ENCODE peak calls at places on chromosomes 2 and 18, in four cellular contexts. Q is endothelial cell of umbilical vein, E is H1, R is endodermal cell. Z is an unnamed sample.

GRCh38 chr2:102013200-102014040 is 21.7 kb downstream of the IL1R2 start:
- DNase-seq in Q (no peak), E (no peak), R (no peak), Z (no peak)

GRCh38 chr2:58447586-58447985 is 206.5 kb upstream of the FANCL start:
- DNase-seq in Q (no peak), E (no peak), R (no peak), Z (no peak)

GRCh38 chr2:46770622-46771021 is 145.0 kb downstream of the MCFD2 start:
- DNase-seq in Q (no peak), E (no peak), R (no peak), Z (no peak)

GRCh38 chr2:191218292-191218898 is 26.8 kb upstream of the MYO1B start:
- DNase-seq in Q (peak; percentile 75), E (peak; percentile 73), R (peak; percentile 89), Z (peak; percentile 73)

GRCh38 chr18:9708882-9709877 is 1.1 kb downstream of the RAB31 start:
- DNase-seq in Q (peak; percentile 24), E (no peak), R (peak; percentile 76), Z (peak; percentile 54)

GRCh38 chr2:133171396-133172004 is 396.8 kb downstream of the NCKAP5 start:
- DNase-seq in Q (peak; percentile 79), E (no peak), R (peak; percentile 45), Z (no peak)

GRCh38 chr2:33051586-33052385 is 105.0 kb downstream of the LTBP1 start:
- DNase-seq in Q (no peak), E (no peak), R (no peak), Z (no peak)

GRCh38 chr2:231198291-231199173 is at the start of gene ARMC9:
- DNase-seq in Q (peak; percentile 68), E (peak; percentile 91), R (peak; percentile 93), Z (peak; percentile 88)

GRCh38 chr2:112891333-112891950 is 19.5 kb upstream of the IL37 start:
- DNase-seq in Q (no peak), E (no peak), R (peak; percentile 84), Z (no peak)

GRCh38 chr18:73646772-73647171 is 500.9 kb downstream of the FBXO15 start:
- DNase-seq in Q (no peak), E (no peak), R (no peak), Z (no peak)

GRCh38 chr2:170509460-170510193 is 205.5 kb upstream of the SP5 start:
- DNase-seq in Q (no peak), E (no peak), R (no peak), Z (no peak)

GRCh38 chr2:134845028-134845427 is 6.6 kb downstream of the ACMSD start:
- DNase-seq in Q (no peak), E (no peak), R (no peak), Z (no peak)

GRCh38 chr2:97717618-97718005 is 4.2 kb downstream of the ZAP70 start:
- DNase-seq in Q (no peak), E (no peak), R (no peak), Z (no peak)

GRCh38 chr2:34627003-34627402 is 1027.9 kb upstream of the FAM98A start:
- DNase-seq in Q (no peak), E (no peak), R (no peak), Z (no peak)

GRCh38 chr2:29325544-29325943 is 210.3 kb downstream of the CLIP4 start:
- DNase-seq in Q (no peak), E (no peak), R (no peak), Z (no peak)

GRCh38 chr18:11004951-11005350 is 144.4 kb downstream of the PIEZO2 start:
- DNase-seq in Q (no peak), E (no peak), R (no peak), Z (no peak)

GRCh38 chr2:111671426-111672150 is 212.4 kb downstream of the ANAPC1 start:
- DNase-seq in Q (peak; percentile 68), E (peak; percentile 11), R (peak; percentile 19), Z (no peak)

GRCh38 chr18:79461627-79462026 is 65.9 kb downstream of the NFATC1 start:
- DNase-seq in Q (no peak), E (no peak), R (no peak), Z (no peak)

GRCh38 chr2:8437949-8438400 is 243.9 kb upstream of the ID2 start:
- DNase-seq in Q (no peak), E (no peak), R (peak; percentile 19), Z (no peak)

GRCh38 chr2:160984426-160985077 is 175.7 kb upstream of the TANK start:
- DNase-seq in Q (peak; percentile 34), E (no peak), R (no peak), Z (no peak)

GRCh38 chr2:29314816-29315571 is 199.8 kb downstream of the CLIP4 start:
- DNase-seq in Q (no peak), E (no peak), R (peak; percentile 74), Z (peak; percentile 33)

GRCh38 chr2:102337481-102338386 is 17.9 kb upstream of the IL18R1 start:
- DNase-seq in Q (peak; percentile 57), E (no peak), R (no peak), Z (no peak)

GRCh38 chr2:83342860-83343329 is 1116.2 kb downstream of the SUCLG1 start:
- DNase-seq in Q (no peak), E (no peak), R (no peak), Z (no peak)

GRCh38 chr18:63974991-63975390 is 5.1 kb downstream of the SERPINB8 start:
- DNase-seq in Q (peak; percentile 39), E (no peak), R (no peak), Z (no peak)

GRCh38 chr2:9110346-9110884 is 96.2 kb upstream of the ASAP2 start:
- DNase-seq in Q (no peak), E (peak; percentile 56), R (peak; percentile 77), Z (peak; percentile 61)

GRCh38 chr2:201786471-201786870 is 5.7 kb upstream of the ALS2 start:
- DNase-seq in Q (no peak), E (no peak), R (no peak), Z (no peak)

GRCh38 chr2:98757904-98758421 is 27.0 kb upstream of the MGAT4A start:
- DNase-seq in Q (peak; percentile 98), E (no peak), R (no peak), Z (no peak)

GRCh38 chr2:239882335-239882734 is 142.8 kb downstream of the NDUFA10 start:
- DNase-seq in Q (peak; percentile 14), E (peak; percentile 88), R (peak; percentile 93), Z (peak; percentile 77)

GRCh38 chr2:54673501-54673998 is 49.9 kb upstream of the EML6 start:
- DNase-seq in Q (peak; percentile 97), E (peak; percentile 45), R (peak; percentile 53), Z (no peak)

GRCh38 chr2:189363559-189363958 is 77.7 kb upstream of the WDR75 start:
- DNase-seq in Q (peak; percentile 75), E (no peak), R (no peak), Z (no peak)

DNA sequence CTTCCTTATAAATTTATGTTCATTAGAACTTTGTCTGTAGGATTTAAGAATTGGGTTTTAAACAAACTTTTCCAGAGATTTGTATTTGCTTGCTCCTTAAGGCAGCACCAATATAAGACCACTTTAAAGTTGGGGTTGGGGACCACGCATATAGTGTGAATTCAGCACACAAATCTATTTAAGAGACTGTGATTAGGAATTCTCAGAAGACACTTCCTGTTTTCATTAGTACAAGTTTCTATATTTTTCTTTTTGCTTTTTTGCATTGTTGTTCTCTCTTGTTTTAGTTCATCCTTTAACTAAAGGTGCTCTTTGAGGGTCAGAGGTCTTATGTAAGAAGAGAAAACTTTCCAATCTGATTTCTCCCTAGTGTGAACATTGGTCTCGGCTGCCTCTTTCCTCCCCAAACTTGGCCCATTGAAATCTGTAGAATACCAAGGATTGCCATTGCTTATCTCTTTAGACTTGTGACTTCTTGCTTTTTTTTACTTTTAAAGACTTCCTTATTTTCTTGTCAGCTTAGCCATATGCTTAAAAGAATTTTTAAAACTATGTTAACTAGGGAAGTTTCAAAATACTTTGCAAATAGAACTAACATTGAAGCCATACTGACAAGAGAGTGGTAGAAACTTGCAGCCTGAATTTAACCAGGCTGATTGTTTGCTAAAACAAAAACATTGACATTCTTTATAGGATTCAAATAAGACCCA is 264.0 kb upstream of the FN1 start:
- DNase-seq in Q (no peak), E (no peak), R (no peak), Z (no peak)
- H3K9ac ChIP-seq in Q (peak overlapping the region; percentile 60), E (no peak overlapping the region), R (no peak overlapping the region), Z (no peak overlapping the region)

DNA sequence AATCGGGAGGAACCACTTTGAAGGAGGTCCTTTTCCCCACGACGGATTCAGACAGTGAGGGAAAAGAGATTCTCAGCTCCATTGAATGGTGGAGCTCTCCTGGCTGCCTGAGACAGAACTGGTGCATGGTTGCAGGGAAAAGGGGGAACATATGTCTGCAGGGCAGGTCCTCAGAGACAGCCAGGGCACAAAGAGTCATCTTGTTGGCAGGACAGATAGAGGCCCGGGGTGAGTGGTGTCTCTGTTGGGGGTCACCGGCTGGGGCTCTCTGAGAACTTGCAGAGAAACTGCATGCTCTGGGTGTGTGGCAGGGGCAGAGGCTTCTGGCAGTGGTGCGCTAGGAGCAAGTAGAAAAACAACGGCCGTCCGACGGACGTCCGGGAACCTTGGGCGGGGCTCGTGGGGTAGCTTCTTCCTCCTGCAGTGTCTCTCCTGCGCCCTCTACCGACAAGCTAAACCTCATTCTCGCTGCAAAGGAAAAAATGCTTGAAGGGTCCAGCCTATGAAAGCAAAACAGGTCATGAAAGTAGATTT is 94.3 kb downstream of the CDCA7 start:
- DNase-seq in Q (peak; percentile 64), E (peak; percentile 93), R (peak; percentile 97), Z (peak; percentile 95)
- TF ChIP-seq CTCF in Q (peak; percentile 65), E (peak; percentile 63), R (peak; percentile 87), Z (peak; percentile 87)

DNA sequence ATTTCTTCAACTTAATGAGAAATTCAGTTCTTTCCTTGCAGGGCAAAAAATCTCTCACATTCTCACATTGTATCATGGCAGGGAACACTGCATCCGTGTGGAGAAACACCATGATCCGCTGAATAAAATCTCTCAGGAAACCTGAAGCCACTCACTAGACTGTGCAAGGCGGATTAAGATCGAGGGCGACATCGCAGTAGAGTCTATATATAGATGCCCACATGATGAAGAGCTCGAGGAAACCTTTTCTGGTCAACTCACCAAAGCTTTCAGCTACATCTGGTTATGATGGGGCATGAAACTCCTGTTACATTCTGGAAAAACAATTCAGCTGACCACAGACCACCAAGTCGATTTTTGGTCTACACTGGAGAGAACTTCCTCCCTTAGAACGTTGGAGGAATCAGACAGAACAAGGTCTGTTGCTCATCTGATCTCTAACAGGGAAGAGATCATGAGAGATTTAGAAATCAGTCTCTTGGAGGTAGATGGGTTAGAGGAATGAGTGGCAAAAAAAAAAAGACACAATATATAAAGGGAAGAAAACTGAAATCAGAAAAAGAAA is 163.0 kb upstream of the ZNF516 start:
- DNase-seq in Q (no peak), E (no peak), R (no peak), Z (no peak)
- H3K9ac ChIP-seq in Q (no peak overlapping the region), E (no peak overlapping the region), R (no peak overlapping the region), Z (no peak overlapping the region)

DNA sequence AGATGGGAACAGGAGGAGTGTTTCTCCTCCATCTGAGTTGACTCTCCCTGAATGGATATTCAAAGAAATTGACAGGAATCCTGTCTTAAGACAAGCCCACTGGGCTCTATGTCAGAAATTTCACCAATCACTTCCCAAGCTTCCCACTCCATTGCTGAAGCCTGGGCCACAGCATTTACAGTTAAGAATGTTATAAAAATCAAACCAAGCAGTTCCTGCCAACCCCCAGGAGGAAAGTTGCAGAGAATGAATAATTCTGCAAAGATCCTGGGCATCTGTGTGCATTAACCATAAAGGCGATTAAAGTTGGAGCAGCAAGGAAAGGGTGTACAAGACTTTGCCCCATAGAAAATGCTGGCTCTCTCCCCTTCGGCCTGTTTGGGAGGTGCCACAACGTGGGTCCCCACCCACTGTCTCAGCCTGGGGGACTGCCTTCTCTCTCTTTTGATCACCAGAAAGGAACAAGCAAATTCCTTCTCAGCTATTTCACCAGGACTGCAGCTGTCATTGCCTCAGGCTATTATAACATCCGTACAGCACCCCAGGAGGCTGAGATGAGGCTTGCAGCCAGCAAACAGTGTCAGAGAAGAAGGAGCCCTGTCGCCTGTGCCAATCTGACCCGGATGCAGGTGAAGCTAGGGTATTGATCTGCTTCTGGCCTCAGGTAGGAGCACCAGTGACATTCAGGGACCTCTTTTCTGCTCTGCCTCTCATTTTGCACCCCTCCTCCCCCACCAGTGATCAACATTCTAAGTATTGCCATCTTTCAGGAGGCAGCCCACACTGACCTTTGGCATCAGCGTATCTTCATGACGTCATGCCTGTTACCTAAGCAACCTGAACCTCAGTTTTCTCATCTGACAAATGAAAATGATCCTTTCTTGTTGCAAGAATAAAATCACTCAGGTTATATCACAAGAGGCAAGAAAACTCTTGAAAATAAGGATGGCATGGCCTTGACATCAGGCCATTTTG is 219.0 kb downstream of the SH3BP4 start:
- DNase-seq in Q (no peak), E (no peak), R (peak; percentile 67), Z (peak; percentile 63)
- TF ChIP-seq CTCF in Q (no peak), E (no peak), R (peak; percentile 57), Z (peak; percentile 30)

Z was measured in H9.